ENCODE peak calls at places on chromosome 15, in eight cellular contexts. One of them, this sample, is unnamed.

GRCh38 chr15:97598353-97598798 is 362.1 kb upstream of the ARRDC4 start:
- DNase-seq in lower lobe of right lung: no peak
- DNase-seq in neural progenitor cell: no peak
- DNase-seq in AG09309: no peak
- DNase-seq in kidney: no peak
- DNase-seq in heart left ventricle: no peak
- DNase-seq in fibroblast of mammary gland: no peak
- DNase-seq in effector memory CD4-positive, alpha-beta T cell: no peak
- DNase-seq in this sample: no peak

GRCh38 chr15:27410986-27411385 is 440.0 kb downstream of the GABRG3 start:
- DNase-seq in fibroblast of mammary gland: no peak
- DNase-seq in heart left ventricle: no peak
- DNase-seq in neural progenitor cell: no peak
- DNase-seq in lower lobe of right lung: no peak
- DNase-seq in AG09309: no peak
- DNase-seq in kidney: no peak
- DNase-seq in effector memory CD4-positive, alpha-beta T cell: no peak
- DNase-seq in this sample: no peak

GRCh38 chr15:40782609-40783227 is 12.9 kb downstream of the C15orf62 start:
- DNase-seq in effector memory CD4-positive, alpha-beta T cell: peak
- DNase-seq in heart left ventricle: no peak
- DNase-seq in kidney: peak
- DNase-seq in neural progenitor cell: peak
- DNase-seq in AG09309: no peak
- DNase-seq in lower lobe of right lung: peak
- DNase-seq in fibroblast of mammary gland: no peak
- DNase-seq in this sample: no peak

GRCh38 chr15:49427369-49427768 is 4.3 kb downstream of the FGF7 start:
- DNase-seq in AG09309: no peak
- DNase-seq in heart left ventricle: no peak
- DNase-seq in neural progenitor cell: no peak
- DNase-seq in effector memory CD4-positive, alpha-beta T cell: no peak
- DNase-seq in fibroblast of mammary gland: no peak
- DNase-seq in kidney: no peak
- DNase-seq in lower lobe of right lung: no peak
- DNase-seq in this sample: no peak

GRCh38 chr15:94602771-94603474 is 371.6 kb downstream of the MCTP2 start:
- DNase-seq in heart left ventricle: no peak
- DNase-seq in effector memory CD4-positive, alpha-beta T cell: no peak
- DNase-seq in neural progenitor cell: no peak
- DNase-seq in fibroblast of mammary gland: no peak
- DNase-seq in lower lobe of right lung: no peak
- DNase-seq in kidney: no peak
- DNase-seq in AG09309: no peak
- DNase-seq in this sample: no peak

GRCh38 chr15:28004143-28005003 is 94.7 kb downstream of the OCA2 start:
- DNase-seq in kidney: no peak
- DNase-seq in effector memory CD4-positive, alpha-beta T cell: no peak
- DNase-seq in lower lobe of right lung: no peak
- DNase-seq in fibroblast of mammary gland: peak
- DNase-seq in neural progenitor cell: no peak
- DNase-seq in AG09309: no peak
- DNase-seq in heart left ventricle: no peak
- DNase-seq in this sample: no peak

GRCh38 chr15:64695571-64695992 is 79.8 kb downstream of the RBPMS2 start:
- DNase-seq in effector memory CD4-positive, alpha-beta T cell: no peak
- DNase-seq in heart left ventricle: no peak
- DNase-seq in fibroblast of mammary gland: no peak
- DNase-seq in neural progenitor cell: no peak
- DNase-seq in AG09309: no peak
- DNase-seq in kidney: no peak
- DNase-seq in lower lobe of right lung: no peak
- DNase-seq in this sample: no peak

GRCh38 chr15:51243774-51244173 is 94.6 kb downstream of the CYP19A1 start:
- DNase-seq in fibroblast of mammary gland: peak
- DNase-seq in kidney: no peak
- DNase-seq in neural progenitor cell: no peak
- DNase-seq in heart left ventricle: no peak
- DNase-seq in AG09309: no peak
- DNase-seq in lower lobe of right lung: no peak
- DNase-seq in effector memory CD4-positive, alpha-beta T cell: no peak
- DNase-seq in this sample: no peak

GRCh38 chr15:71186267-71186666 is 71.0 kb downstream of the THSD4 start:
- DNase-seq in kidney: no peak
- DNase-seq in heart left ventricle: peak
- DNase-seq in effector memory CD4-positive, alpha-beta T cell: no peak
- DNase-seq in AG09309: no peak
- DNase-seq in neural progenitor cell: no peak
- DNase-seq in fibroblast of mammary gland: no peak
- DNase-seq in lower lobe of right lung: no peak
- DNase-seq in this sample: no peak

GRCh38 chr15:71185706-71186105 is 70.4 kb downstream of the THSD4 start:
- DNase-seq in lower lobe of right lung: no peak
- DNase-seq in AG09309: no peak
- DNase-seq in heart left ventricle: no peak
- DNase-seq in effector memory CD4-positive, alpha-beta T cell: no peak
- DNase-seq in kidney: no peak
- DNase-seq in neural progenitor cell: no peak
- DNase-seq in fibroblast of mammary gland: no peak
- DNase-seq in this sample: no peak

GRCh38 chr15:71181454-71181853 is 66.2 kb downstream of the THSD4 start:
- DNase-seq in fibroblast of mammary gland: no peak
- DNase-seq in neural progenitor cell: no peak
- DNase-seq in heart left ventricle: no peak
- DNase-seq in effector memory CD4-positive, alpha-beta T cell: no peak
- DNase-seq in kidney: no peak
- DNase-seq in lower lobe of right lung: no peak
- DNase-seq in AG09309: no peak
- DNase-seq in this sample: no peak

GRCh38 chr15:71182522-71182921 is 67.3 kb downstream of the THSD4 start:
- DNase-seq in effector memory CD4-positive, alpha-beta T cell: no peak
- DNase-seq in heart left ventricle: no peak
- DNase-seq in lower lobe of right lung: no peak
- DNase-seq in fibroblast of mammary gland: peak
- DNase-seq in AG09309: no peak
- DNase-seq in neural progenitor cell: no peak
- DNase-seq in kidney: no peak
- DNase-seq in this sample: no peak

GRCh38 chr15:71183063-71183462 is 67.8 kb downstream of the THSD4 start:
- DNase-seq in effector memory CD4-positive, alpha-beta T cell: no peak
- DNase-seq in lower lobe of right lung: no peak
- DNase-seq in AG09309: no peak
- DNase-seq in heart left ventricle: no peak
- DNase-seq in fibroblast of mammary gland: no peak
- DNase-seq in kidney: no peak
- DNase-seq in neural progenitor cell: no peak
- DNase-seq in this sample: no peak
- H3K4me3 ChIP-seq in effector memory CD4-positive, alpha-beta T cell: no peak
- H3K4me3 ChIP-seq in lower lobe of right lung: no peak
- H3K4me3 ChIP-seq in AG09309: no peak
- H3K4me3 ChIP-seq in heart left ventricle: no peak
- H3K4me3 ChIP-seq in fibroblast of mammary gland: no peak
- H3K4me3 ChIP-seq in kidney: no peak
- H3K4me3 ChIP-seq in neural progenitor cell: no peak
- H3K4me3 ChIP-seq in this sample: no peak

GRCh38 chr15:85764304-85764633 is 30.5 kb downstream of the KLHL25 start:
- DNase-seq in kidney: no peak
- DNase-seq in neural progenitor cell: no peak
- DNase-seq in effector memory CD4-positive, alpha-beta T cell: no peak
- DNase-seq in heart left ventricle: no peak
- DNase-seq in lower lobe of right lung: no peak
- DNase-seq in AG09309: no peak
- DNase-seq in fibroblast of mammary gland: no peak
- DNase-seq in this sample: no peak

GRCh38 chr15:85768595-85769168 is 26.0 kb downstream of the KLHL25 start:
- DNase-seq in kidney: no peak
- DNase-seq in neural progenitor cell: no peak
- DNase-seq in heart left ventricle: no peak
- DNase-seq in lower lobe of right lung: no peak
- DNase-seq in fibroblast of mammary gland: no peak
- DNase-seq in AG09309: no peak
- DNase-seq in effector memory CD4-positive, alpha-beta T cell: no peak
- DNase-seq in this sample: no peak

GRCh38 chr15:85767785-85768529 is 26.8 kb downstream of the KLHL25 start:
- DNase-seq in lower lobe of right lung: no peak
- DNase-seq in neural progenitor cell: no peak
- DNase-seq in kidney: no peak
- DNase-seq in heart left ventricle: no peak
- DNase-seq in fibroblast of mammary gland: no peak
- DNase-seq in effector memory CD4-positive, alpha-beta T cell: no peak
- DNase-seq in AG09309: no peak
- DNase-seq in this sample: no peak

GRCh38 chr15:85764649-85765277 is 30.0 kb downstream of the KLHL25 start:
- DNase-seq in neural progenitor cell: no peak
- DNase-seq in heart left ventricle: no peak
- DNase-seq in fibroblast of mammary gland: peak
- DNase-seq in lower lobe of right lung: no peak
- DNase-seq in effector memory CD4-positive, alpha-beta T cell: no peak
- DNase-seq in kidney: no peak
- DNase-seq in AG09309: no peak
- DNase-seq in this sample: no peak

GRCh38 chr15:85766007-85766831 is 28.5 kb downstream of the KLHL25 start:
- DNase-seq in heart left ventricle: no peak
- DNase-seq in AG09309: no peak
- DNase-seq in kidney: no peak
- DNase-seq in fibroblast of mammary gland: no peak
- DNase-seq in effector memory CD4-positive, alpha-beta T cell: no peak
- DNase-seq in neural progenitor cell: peak
- DNase-seq in lower lobe of right lung: no peak
- DNase-seq in this sample: no peak
- H3K4me3 ChIP-seq in heart left ventricle: no peak
- H3K4me3 ChIP-seq in AG09309: no peak
- H3K4me3 ChIP-seq in kidney: no peak
- H3K4me3 ChIP-seq in fibroblast of mammary gland: no peak
- H3K4me3 ChIP-seq in effector memory CD4-positive, alpha-beta T cell: no peak
- H3K4me3 ChIP-seq in neural progenitor cell: no peak
- H3K4me3 ChIP-seq in lower lobe of right lung: no peak
- H3K4me3 ChIP-seq in this sample: no peak

GRCh38 chr15:83207622-83208356 is at the start of gene HDGFL3:
- DNase-seq in heart left ventricle: peak
- DNase-seq in fibroblast of mammary gland: peak
- DNase-seq in lower lobe of right lung: peak
- DNase-seq in neural progenitor cell: peak
- DNase-seq in effector memory CD4-positive, alpha-beta T cell: no peak
- DNase-seq in kidney: peak
- DNase-seq in AG09309: no peak
- DNase-seq in this sample: no peak

GRCh38 chr15:83206971-83207621 is 527 bp downstream of the HDGFL3 start:
- DNase-seq in effector memory CD4-positive, alpha-beta T cell: no peak
- DNase-seq in neural progenitor cell: peak
- DNase-seq in lower lobe of right lung: peak
- DNase-seq in heart left ventricle: peak
- DNase-seq in fibroblast of mammary gland: no peak
- DNase-seq in kidney: peak
- DNase-seq in AG09309: no peak
- DNase-seq in this sample: no peak

GRCh38 chr15:83204697-83205096 is 2.9 kb downstream of the HDGFL3 start:
- DNase-seq in AG09309: no peak
- DNase-seq in heart left ventricle: no peak
- DNase-seq in neural progenitor cell: peak
- DNase-seq in lower lobe of right lung: no peak
- DNase-seq in fibroblast of mammary gland: no peak
- DNase-seq in effector memory CD4-positive, alpha-beta T cell: no peak
- DNase-seq in kidney: no peak
- DNase-seq in this sample: no peak

GRCh38 chr15:83206387-83206970 is 1.1 kb downstream of the HDGFL3 start:
- DNase-seq in lower lobe of right lung: no peak
- DNase-seq in AG09309: no peak
- DNase-seq in neural progenitor cell: no peak
- DNase-seq in fibroblast of mammary gland: no peak
- DNase-seq in heart left ventricle: no peak
- DNase-seq in kidney: no peak
- DNase-seq in effector memory CD4-positive, alpha-beta T cell: no peak
- DNase-seq in this sample: no peak

DNA sequence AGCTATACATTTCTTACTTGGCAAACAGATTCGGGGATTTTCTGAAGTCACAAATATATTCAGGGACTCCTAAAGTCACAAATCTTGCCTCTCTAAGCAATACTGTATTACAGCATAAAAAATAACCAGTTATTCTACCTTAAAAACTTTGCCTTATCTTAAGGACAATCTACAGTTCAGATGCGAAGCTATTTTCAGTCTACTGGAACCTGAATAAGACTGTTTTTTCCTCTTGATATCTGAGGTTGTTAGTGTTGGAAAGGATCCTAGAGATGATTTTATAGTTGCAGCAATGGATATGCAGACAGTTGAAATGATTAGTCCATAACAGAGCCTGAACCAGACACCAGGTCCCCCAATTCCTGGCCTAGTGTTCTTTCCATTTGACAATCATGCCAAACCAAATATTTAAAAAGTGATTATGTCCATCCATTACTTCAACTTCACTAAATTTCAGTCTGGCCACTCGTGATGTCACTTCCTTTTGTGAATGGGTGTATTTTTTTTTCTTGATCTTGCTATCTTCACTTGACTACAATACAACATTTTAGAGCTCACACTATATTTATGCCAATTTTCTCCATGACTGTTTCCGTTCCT is 1.8 kb downstream of the HDGFL3 start:
- DNase-seq in neural progenitor cell: no peak
- DNase-seq in fibroblast of mammary gland: peak
- DNase-seq in lower lobe of right lung: no peak
- DNase-seq in AG09309: peak
- DNase-seq in kidney: no peak
- DNase-seq in heart left ventricle: no peak
- DNase-seq in effector memory CD4-positive, alpha-beta T cell: no peak
- DNase-seq in this sample: peak
- H3K4me3 ChIP-seq in neural progenitor cell: peak
- H3K4me3 ChIP-seq in fibroblast of mammary gland: peak
- H3K4me3 ChIP-seq in lower lobe of right lung: peak
- H3K4me3 ChIP-seq in AG09309: peak
- H3K4me3 ChIP-seq in kidney: peak
- H3K4me3 ChIP-seq in heart left ventricle: peak
- H3K4me3 ChIP-seq in effector memory CD4-positive, alpha-beta T cell: no peak
- H3K4me3 ChIP-seq in this sample: peak

GRCh38 chr15:93088200-93088980 is 621 bp downstream of the RGMA start:
- DNase-seq in fibroblast of mammary gland: no peak
- DNase-seq in neural progenitor cell: peak
- DNase-seq in effector memory CD4-positive, alpha-beta T cell: no peak
- DNase-seq in lower lobe of right lung: no peak
- DNase-seq in kidney: peak
- DNase-seq in AG09309: no peak
- DNase-seq in heart left ventricle: peak
- DNase-seq in this sample: no peak

GRCh38 chr15:93088981-93089854 is at the start of gene RGMA:
- DNase-seq in lower lobe of right lung: no peak
- DNase-seq in AG09309: no peak
- DNase-seq in fibroblast of mammary gland: no peak
- DNase-seq in kidney: peak
- DNase-seq in heart left ventricle: peak
- DNase-seq in neural progenitor cell: peak
- DNase-seq in effector memory CD4-positive, alpha-beta T cell: no peak
- DNase-seq in this sample: no peak

GRCh38 chr15:93087825-93088199 is 1.2 kb downstream of the RGMA start:
- DNase-seq in effector memory CD4-positive, alpha-beta T cell: peak
- DNase-seq in lower lobe of right lung: peak
- DNase-seq in kidney: peak
- DNase-seq in AG09309: no peak
- DNase-seq in heart left ventricle: peak
- DNase-seq in neural progenitor cell: peak
- DNase-seq in fibroblast of mammary gland: peak
- DNase-seq in this sample: no peak

GRCh38 chr15:93089855-93090305 is 869 bp upstream of the RGMA start:
- DNase-seq in AG09309: no peak
- DNase-seq in effector memory CD4-positive, alpha-beta T cell: no peak
- DNase-seq in fibroblast of mammary gland: no peak
- DNase-seq in neural progenitor cell: peak
- DNase-seq in kidney: no peak
- DNase-seq in lower lobe of right lung: no peak
- DNase-seq in heart left ventricle: peak
- DNase-seq in this sample: no peak

GRCh38 chr15:93086791-93087190 is 2.2 kb downstream of the RGMA start:
- DNase-seq in fibroblast of mammary gland: no peak
- DNase-seq in neural progenitor cell: no peak
- DNase-seq in lower lobe of right lung: no peak
- DNase-seq in AG09309: no peak
- DNase-seq in heart left ventricle: no peak
- DNase-seq in effector memory CD4-positive, alpha-beta T cell: no peak
- DNase-seq in kidney: no peak
- DNase-seq in this sample: no peak
- H3K4me3 ChIP-seq in fibroblast of mammary gland: no peak
- H3K4me3 ChIP-seq in neural progenitor cell: peak
- H3K4me3 ChIP-seq in lower lobe of right lung: no peak
- H3K4me3 ChIP-seq in AG09309: no peak
- H3K4me3 ChIP-seq in heart left ventricle: peak
- H3K4me3 ChIP-seq in effector memory CD4-positive, alpha-beta T cell: no peak
- H3K4me3 ChIP-seq in kidney: no peak
- H3K4me3 ChIP-seq in this sample: no peak

This sample was measured in skeletal muscle cell.